ENCODE peak calls at places on chromosomes 16 and 17, in eight cellular contexts. L is fibroblast of lung; N is CD8-positive, alpha-beta T cell; K is endodermal cell; Z is fibroblast of pulmonary artery; I is HCT116; Y is left ventricle myocardium inferior; O is Peyer's patch. F is an unnamed sample.

GRCh38 chr17:68141050-68141449 is 105.5 kb downstream of the KPNA2 start:
- DNase-seq in L (peak; percentile 15), O (no peak), Z (no peak), N (no peak), Y (no peak), I (no peak), K (no peak), F (no peak)

GRCh38 chr16:424033-424622 is 1.3 kb upstream of the RAB11FIP3 start:
- DNase-seq in O (peak; percentile 69), L (peak; percentile 97), Y (peak; percentile 46), I (no peak), K (no peak), N (no peak), Z (peak; percentile 98), F (no peak)

GRCh38 chr16:12271006-12271405 is 294.5 kb downstream of the SNX29 start:
- DNase-seq in K (peak; percentile 84), L (peak; percentile 48), O (no peak), N (no peak), Z (no peak), I (peak; percentile 12), Y (no peak), F (no peak)

GRCh38 chr17:68456529-68457167 is 648 bp downstream of the WIPI1 start:
- DNase-seq in L (peak; percentile 92), Y (peak; percentile 82), Z (peak; percentile 92), I (peak; percentile 72), O (peak; percentile 81), K (peak; percentile 95), N (no peak), F (peak; percentile 66)

GRCh38 chr17:72421128-72422092 is 300.6 kb downstream of the SOX9 start:
- DNase-seq in K (peak; percentile 60), O (peak; percentile 89), L (peak; percentile 99), I (peak; percentile 99), Y (no peak), N (no peak), Z (peak; percentile 94), F (no peak)

GRCh38 chr17:70053241-70054234 is 21.5 kb upstream of the KCNJ16 start:
- DNase-seq in Z (no peak), N (no peak), Y (no peak), I (no peak), K (no peak), L (no peak), O (no peak), F (no peak)

GRCh38 chr16:81900014-81900413 is 111.3 kb downstream of the SDR42E1 start:
- DNase-seq in L (no peak), K (no peak), I (no peak), O (no peak), N (no peak), Y (no peak), Z (no peak), F (no peak)

GRCh38 chr17:65918450-65918849 is 273.5 kb downstream of the CEP112 start:
- DNase-seq in N (no peak), Y (no peak), Z (peak; percentile 70), I (no peak), L (no peak), O (no peak), K (no peak), F (no peak)

GRCh38 chr16:51636913-51637743 is 486.1 kb upstream of the SALL1 start:
- DNase-seq in O (no peak), K (peak; percentile 75), I (no peak), L (no peak), Z (no peak), N (no peak), Y (no peak), F (no peak)

GRCh38 chr16:87653234-87653633 is 50.9 kb downstream of the JPH3 start:
- DNase-seq in I (peak; percentile 54), K (peak; percentile 59), Z (peak; percentile 10), Y (no peak), N (no peak), O (no peak), L (peak; percentile 3), F (no peak)

GRCh38 chr16:23959069-23959800 is 123.5 kb downstream of the PRKCB start:
- DNase-seq in L (no peak), Y (no peak), N (no peak), Z (no peak), O (no peak), I (no peak), K (no peak), F (peak; percentile 49)

GRCh38 chr17:9240659-9241370 is 219.5 kb downstream of the NTN1 start:
- DNase-seq in K (peak; percentile 95), I (no peak), N (no peak), L (peak; percentile 42), O (peak; percentile 71), Z (peak; percentile 65), Y (peak; percentile 80), F (no peak)

GRCh38 chr17:9445424-9445823 is 130.2 kb downstream of the STX8 start:
- DNase-seq in Y (no peak), K (no peak), I (no peak), Z (no peak), N (no peak), O (no peak), L (no peak), F (no peak)

GRCh38 chr17:77425791-77426641 is 285.2 kb downstream of the SEC14L1 start:
- DNase-seq in K (peak; percentile 93), N (peak; percentile 81), O (peak; percentile 80), L (peak; percentile 87), I (no peak), Z (peak; percentile 77), Y (no peak), F (peak; percentile 81)

DNA sequence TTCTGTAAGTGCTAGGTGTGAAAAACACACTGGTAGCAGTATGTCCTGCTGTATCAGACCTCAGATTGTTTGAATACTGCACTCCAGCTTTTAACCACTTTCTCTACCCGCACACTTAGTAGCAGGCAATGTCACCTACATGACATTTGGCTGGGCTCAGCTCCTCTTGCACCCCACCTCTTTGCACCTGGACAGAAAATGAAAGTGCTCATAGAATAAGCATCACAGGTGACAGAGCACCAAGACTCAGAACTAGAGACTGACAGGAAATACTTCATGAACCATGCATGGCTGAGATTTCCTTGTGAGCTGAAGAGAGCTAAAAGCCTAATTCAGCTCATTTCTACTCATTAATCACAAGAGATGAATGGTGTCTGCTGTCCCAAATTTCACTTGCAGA is 1014.2 kb upstream of the CDH8 start:
- DNase-seq in O (no peak), Z (no peak), N (no peak), Y (no peak), K (no peak), I (no peak), L (no peak), F (no peak)
- TF ChIP-seq CTCF in O (no peak), Z (no peak), N (no peak), Y (no peak), K (no peak), I (no peak), L (no peak), F (no peak)

DNA sequence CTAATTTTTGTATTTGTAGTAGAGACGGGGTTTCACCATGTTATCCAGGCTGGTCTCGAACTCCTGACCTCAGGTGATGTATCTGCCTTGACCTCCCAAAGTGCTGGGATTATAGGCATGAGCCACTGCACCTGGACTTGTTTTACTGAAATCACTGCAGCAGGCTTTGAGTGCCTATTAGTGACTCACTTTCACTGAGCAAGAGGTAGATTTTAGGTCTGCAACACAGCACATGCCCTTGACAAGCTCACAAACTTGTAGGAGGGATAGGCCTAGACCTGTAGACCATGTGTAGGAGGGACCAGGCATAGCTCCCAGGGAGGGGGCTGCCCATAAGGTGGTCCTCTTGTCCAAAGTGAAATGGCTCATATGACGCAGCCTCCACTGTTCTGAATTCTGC is 27.0 kb upstream of the RPTOR start:
- DNase-seq in N (no peak), O (no peak), Y (no peak), K (no peak), I (no peak), L (no peak), Z (no peak), F (no peak)
- TF ChIP-seq CTCF in N (no peak), O (no peak), Y (no peak), K (no peak), I (no peak), L (no peak), Z (no peak), F (no peak)

DNA sequence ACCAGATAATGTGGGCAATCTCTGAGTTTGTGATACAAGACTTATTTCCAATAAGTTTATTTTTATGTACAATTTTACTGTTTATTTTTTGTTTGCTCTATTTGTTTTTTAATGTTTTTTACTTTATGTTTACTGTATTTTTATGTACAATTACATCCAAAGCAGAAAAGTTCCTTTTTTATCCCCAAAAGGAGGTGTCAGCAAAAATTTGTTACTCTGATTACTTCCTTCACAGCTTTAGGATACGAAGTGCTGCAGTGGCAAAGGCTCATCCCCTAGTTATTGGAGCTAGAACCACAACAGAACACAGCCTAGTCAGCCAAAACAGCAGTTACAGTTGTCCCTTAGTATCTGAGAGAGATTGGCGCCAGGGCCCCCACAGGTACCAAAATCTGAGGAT is 35.7 kb downstream of the IST1 start:
- DNase-seq in Z (no peak), L (no peak), I (no peak), N (no peak), Y (no peak), O (no peak), K (no peak), F (no peak)
- TF ChIP-seq CTCF in Z (no peak), L (no peak), I (no peak), N (no peak), Y (no peak), O (no peak), K (no peak), F (no peak)

GRCh38 chr16:2894231-2894630 is 11.2 kb downstream of the FLYWCH2 start:
- DNase-seq in O (no peak), L (no peak), K (no peak), Z (no peak), Y (no peak), N (no peak), I (no peak), F (no peak)
- TF ChIP-seq CTCF in O (no peak), L (no peak), K (peak; percentile 31), Z (no peak), Y (no peak), N (no peak), I (no peak), F (no peak)